ENCODE peak calls at places on chromosomes 11 and 22, in five cellular contexts. R is esophagus muscularis mucosa, N is body of pancreas, Q is tibial nerve, V is right lobe of liver. L is an unnamed sample.

GRCh38 chr22:50698546-50698945 is 25.9 kb downstream of the SHANK3 start:
- DNase-seq in N (no peak), V (peak; percentile 52), Q (no peak), R (no peak), L (no peak)

GRCh38 chr11:45655347-45655756 is 10.1 kb downstream of the CHST1 start:
- DNase-seq in R (no peak), N (peak; percentile 75), Q (peak; percentile 52), V (peak; percentile 78), L (peak; percentile 82)

GRCh38 chr22:30007361-30007760 is 72.9 kb upstream of the HORMAD2 start:
- DNase-seq in N (no peak), V (no peak), Q (no peak), R (no peak), L (no peak)

GRCh38 chr22:49396817-49397216 is 430.9 kb downstream of the BRD1 start:
- DNase-seq in V (no peak), R (no peak), N (no peak), Q (no peak), L (no peak)

GRCh38 chr11:17930544-17931144 is 82.2 kb downstream of the SERGEF start:
- DNase-seq in Q (no peak), R (peak; percentile 45), N (no peak), V (no peak), L (no peak)

GRCh38 chr11:126594921-126595367 is 239.5 kb downstream of the ST3GAL4 start:
- DNase-seq in Q (no peak), V (no peak), N (no peak), R (no peak), L (peak; percentile 74)

GRCh38 chr11:20003357-20003756 is 156.9 kb downstream of the DBX1 start:
- DNase-seq in Q (no peak), R (no peak), N (peak; percentile 46), V (no peak), L (no peak)

GRCh38 chr11:65310215-65310614 is 4.5 kb upstream of the CDC42EP2 start:
- DNase-seq in V (no peak), Q (peak; percentile 41), N (no peak), R (no peak), L (peak; percentile 61)

GRCh38 chr11:65787649-65788622 is 1.1 kb downstream of the OVOL1 start:
- DNase-seq in Q (no peak), V (no peak), R (no peak), N (peak; percentile 32), L (peak; percentile 76)

GRCh38 chr11:19200410-19201201 is 1.2 kb downstream of the CSRP3 start:
- DNase-seq in R (no peak), N (peak; percentile 3), V (no peak), Q (no peak), L (no peak)

GRCh38 chr11:130675456-130675855 is 227.0 kb downstream of the ADAMTS15 start:
- DNase-seq in R (no peak), V (no peak), N (peak; percentile 60), Q (peak; percentile 24), L (peak; percentile 45)

GRCh38 chr11:34869425-34869824 is 46.8 kb downstream of the APIP start:
- DNase-seq in N (no peak), V (no peak), R (no peak), Q (no peak), L (no peak)

GRCh38 chr22:39290248-39290720 is 29.1 kb downstream of the RPL3 start:
- DNase-seq in R (no peak), V (no peak), N (no peak), Q (no peak), L (no peak)

GRCh38 chr22:29665486-29665885 is 54.3 kb upstream of the CABP7 start:
- DNase-seq in V (no peak), N (no peak), R (no peak), Q (no peak), L (no peak)

GRCh38 chr22:48635825-48636224 is 1191.8 kb downstream of the BRD1 start:
- DNase-seq in Q (no peak), V (peak; percentile 68), R (no peak), N (peak; percentile 53), L (no peak)

GRCh38 chr11:119323532-119324033 is 6.7 kb upstream of the MCAM start:
- DNase-seq in R (no peak), V (no peak), N (peak; percentile 70), Q (peak; percentile 75), L (peak; percentile 70)

GRCh38 chr11:133981156-133981555 is 24.4 kb upstream of the IGSF9B start:
- DNase-seq in V (no peak), R (no peak), Q (no peak), N (no peak), L (no peak)

GRCh38 chr22:49586873-49587272 is 240.8 kb downstream of the BRD1 start:
- DNase-seq in N (no peak), Q (no peak), R (no peak), V (peak; percentile 42), L (no peak)

GRCh38 chr11:93939084-93939780 is 81.9 kb upstream of the HEPHL1 start:
- DNase-seq in V (no peak), R (peak; percentile 47), N (no peak), Q (no peak), L (no peak)

GRCh38 chr11:96303067-96303466 is 39.9 kb downstream of the MAML2 start:
- DNase-seq in Q (no peak), R (no peak), V (no peak), N (peak; percentile 30), L (no peak)

GRCh38 chr11:108906329-108906728 is 241.5 kb downstream of the DDX10 start:
- DNase-seq in V (no peak), Q (no peak), R (no peak), N (no peak), L (no peak)

GRCh38 chr11:119148855-119149370 is at the start of gene ABCG4:
- DNase-seq in V (no peak), Q (no peak), N (no peak), R (no peak), L (peak; percentile 24)

GRCh38 chr11:105466582-105467228 is 143.2 kb upstream of the GRIA4 start:
- DNase-seq in R (no peak), Q (no peak), N (no peak), V (no peak), L (peak; percentile 9)

GRCh38 chr11:95228081-95228859 is 2.7 kb downstream of the SESN3 start:
- DNase-seq in V (no peak), Q (no peak), R (no peak), N (no peak), L (no peak)

GRCh38 chr11:9838961-9839360 is 175.1 kb downstream of the SWAP70 start:
- DNase-seq in N (no peak), R (no peak), V (no peak), Q (no peak), L (no peak)

GRCh38 chr11:124315052-124315451 is 1.3 kb upstream of the OR8D1 start:
- DNase-seq in R (no peak), V (no peak), Q (no peak), N (no peak), L (no peak)

GRCh38 chr11:34830648-34831047 is 85.5 kb downstream of the APIP start:
- DNase-seq in R (no peak), Q (no peak), N (no peak), V (no peak), L (peak; percentile 74)

GRCh38 chr11:78083036-78083435 is 3.4 kb upstream of the NDUFC2 start:
- DNase-seq in N (no peak), V (no peak), Q (no peak), R (no peak), L (no peak)

GRCh38 chr11:126304457-126305072 is 705 bp downstream of the DCPS start:
- DNase-seq in R (no peak), V (no peak), N (no peak), Q (no peak), L (no peak)

DNA sequence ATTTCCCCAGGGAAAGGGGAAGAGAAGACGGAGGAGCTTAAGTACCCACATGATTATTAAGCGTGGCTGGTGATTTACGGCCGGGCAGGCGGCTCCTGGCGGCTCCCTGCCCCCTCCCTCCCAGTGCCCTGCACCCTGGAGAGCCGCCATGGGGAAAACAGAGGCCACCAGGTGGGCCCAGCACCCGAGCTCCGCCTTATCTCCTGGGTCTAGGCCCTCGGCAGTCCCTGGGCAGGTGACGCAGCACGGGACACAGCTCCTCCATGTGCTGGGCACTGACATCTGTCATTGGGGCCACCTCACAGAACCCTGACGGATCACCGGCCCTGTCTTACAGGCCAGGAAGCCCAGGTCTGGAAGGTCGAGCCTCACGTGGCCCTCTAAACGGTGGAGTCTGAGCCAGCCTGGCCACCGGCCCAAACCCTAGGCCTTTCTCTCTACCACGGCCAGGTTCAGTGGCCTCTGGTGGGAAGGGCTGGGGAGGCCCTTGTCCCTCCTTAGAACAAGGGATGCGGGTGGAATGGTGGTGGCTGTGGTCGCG is 60.2 kb upstream of the PPARA start:
- DNase-seq in V (peak; percentile 84), N (peak; percentile 91), R (no peak), Q (peak; percentile 19), L (peak; percentile 30)
- H3K4me1 ChIP-seq in V (peaks cover 53% of the 10 kb centered on the region), N (peaks cover 100% of the 10 kb centered on the region), R (peaks cover 100% of the 10 kb centered on the region), Q (peaks cover 100% of the 10 kb centered on the region), L (peaks cover 91% of the 10 kb centered on the region)

DNA sequence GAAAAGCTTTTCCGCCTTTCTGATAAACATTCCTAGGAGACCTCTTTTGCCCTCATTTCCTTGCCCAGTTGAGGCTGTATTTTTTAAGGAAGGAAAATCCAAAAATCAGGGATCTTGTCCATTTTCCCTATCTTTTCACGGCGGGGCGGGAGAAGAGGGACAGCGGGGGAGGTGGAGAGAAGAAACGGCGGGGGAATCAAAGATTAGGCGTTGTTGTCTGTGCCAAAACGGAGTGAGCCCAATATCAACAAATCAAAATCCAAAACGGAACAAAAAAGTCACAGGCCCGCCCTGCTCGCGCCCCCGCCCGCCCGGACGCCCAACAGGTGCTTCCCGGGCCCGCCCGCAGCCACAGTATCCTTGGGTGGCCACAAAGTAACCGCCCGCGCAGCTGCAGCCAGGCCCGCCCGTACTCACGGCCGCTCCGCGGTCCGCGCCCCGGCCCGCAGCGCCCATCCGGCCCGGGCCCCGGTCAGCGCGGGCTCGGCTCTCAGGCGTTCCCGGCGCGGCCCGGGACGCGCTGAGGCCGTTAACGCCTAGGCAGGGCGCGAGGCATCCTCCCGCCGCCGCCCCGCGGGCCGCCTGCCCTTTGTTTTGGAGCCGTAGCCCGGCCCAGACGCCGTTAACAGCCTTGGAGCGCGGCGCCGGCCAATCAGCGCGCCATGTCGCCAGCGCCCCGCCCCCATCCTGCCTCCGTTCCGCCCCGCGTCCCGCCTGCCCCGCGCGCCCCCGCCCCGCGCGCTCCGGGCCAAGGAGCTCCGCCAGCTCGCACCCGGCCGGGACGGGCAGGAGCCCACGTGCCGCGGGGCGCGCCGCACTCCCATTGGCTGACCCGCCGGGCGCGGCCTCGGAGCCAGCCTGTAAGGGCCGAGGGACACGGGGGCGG is at the start of gene YPEL1:
- DNase-seq in V (peak; percentile 98), R (peak; percentile 98), Q (peak; percentile 96), N (peak; percentile 97), L (peak; percentile 98)
- TF ChIP-seq POLR2A in V (peak; percentile 97), R (no peak), Q (peak; percentile 98), N (peak; percentile 83), L (peak; percentile 58)

GRCh38 chr22:42074153-42074750 is at the start of gene PHETA2:
- DNase-seq in Q (no peak), R (no peak), N (peak; percentile 59), V (peak; percentile 53), L (peak; percentile 45)
- H3K4me1 ChIP-seq in Q (peaks cover 69% of the 10 kb centered on the region), R (peaks cover 55% of the 10 kb centered on the region), N (peaks cover 59% of the 10 kb centered on the region), V (peaks cover 4% of the 10 kb centered on the region), L (peaks cover 47% of the 10 kb centered on the region)

DNA sequence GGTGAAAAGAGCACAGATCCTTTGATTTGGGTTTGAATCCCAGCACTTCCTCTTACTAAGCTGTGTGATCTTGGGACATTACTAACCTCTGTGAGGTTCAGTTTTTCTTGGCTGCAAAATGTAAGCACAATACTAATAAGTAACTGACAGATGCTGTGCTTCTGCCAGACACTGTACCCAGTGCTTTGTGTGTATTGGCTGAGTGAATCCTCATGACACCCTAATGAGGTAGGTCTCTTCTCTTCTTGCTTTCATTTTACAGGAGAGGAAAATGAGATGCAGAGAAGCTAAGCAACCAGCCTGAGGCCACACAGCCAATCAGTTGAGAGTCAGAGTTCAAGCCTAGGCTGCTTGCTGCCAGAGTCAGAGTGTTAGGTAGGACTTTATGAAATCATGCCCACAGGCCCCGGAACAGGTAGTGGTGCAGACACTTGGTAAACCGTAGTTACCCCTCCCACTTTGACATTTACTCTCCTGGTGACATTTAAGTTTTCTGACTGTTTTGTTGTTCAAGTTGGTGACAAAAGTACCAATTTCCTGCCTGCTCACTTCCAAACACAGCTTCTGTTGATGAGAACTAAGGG is 21.2 kb downstream of the PTPRJ start:
- DNase-seq in N (peak; percentile 24), Q (no peak), R (no peak), V (peak; percentile 78), L (no peak)
- TF ChIP-seq POLR2A in N (no peak), Q (no peak), R (no peak), V (no peak), L (no peak)